ENCODE peak calls at places on chromosomes 7 and 10, in ten cellular contexts. Q is stimulated activated naive CD8-positive, alpha-beta T cell treated with anti-CD3 and anti-CD28 coated beads, Interleukin-15, amount 100 ng/mL, for 72 hours; I is WTC11; P is NCI-H1417; D is BJ; H is naive thymus-derived CD4-positive, alpha-beta T cell; W is Daoy; G is MG63; T is stimulated activated CD4-positive, alpha-beta T cell treated with anti-CD3 and anti-CD28 coated beads, Interleukin-4, amount 100 ng/mL, for 4 hours; Z is HTR-8/SVneo. J is an unnamed sample.

GRCh38 chr10:128721851-128722250 is 595.6 kb upstream of the MKI67 start:
- DNase-seq in Q (no peak), I (no peak), P (peak; percentile 0), D (no peak), H (no peak), W (no peak), G (no peak), T (no peak), Z (no peak), J (no peak)

GRCh38 chr7:94333810-94334209 is 60.9 kb upstream of the COL1A2 start:
- DNase-seq in Q (no peak), I (no peak), P (no peak), D (no peak), H (no peak), W (peak; percentile 10), G (no peak), T (no peak), Z (no peak), J (no peak)

GRCh38 chr7:100590077-100590737 is 4.1 kb downstream of the FBXO24 start:
- DNase-seq in Q (no peak), I (no peak), P (no peak), D (no peak), H (no peak), W (no peak), G (no peak), T (no peak), Z (no peak), J (no peak)

GRCh38 chr7:111796671-111797070 is 234.4 kb upstream of the IMMP2L start:
- DNase-seq in Q (peak; percentile 7), I (peak; percentile 23), P (peak; percentile 27), D (no peak), H (no peak), W (peak; percentile 8), G (no peak), T (no peak), Z (no peak), J (no peak)

GRCh38 chr7:22329816-22330524 is 27.0 kb downstream of the RAPGEF5 start:
- DNase-seq in Q (no peak), I (no peak), P (peak; percentile 42), D (no peak), H (no peak), W (no peak), G (no peak), T (no peak), Z (no peak), J (no peak)

GRCh38 chr10:58555170-58555929 is 42.7 kb downstream of the BICC1 start:
- DNase-seq in Q (no peak), I (no peak), P (no peak), D (no peak), H (no peak), W (no peak), G (no peak), T (no peak), Z (no peak), J (no peak)

GRCh38 chr10:91049961-91050360 is 129.1 kb upstream of the ANKRD1 start:
- DNase-seq in Q (no peak), I (no peak), P (no peak), D (no peak), H (no peak), W (no peak), G (no peak), T (no peak), Z (no peak), J (no peak)

GRCh38 chr7:101163281-101164070 is 1.9 kb downstream of the VGF start:
- DNase-seq in Q (no peak), I (peak; percentile 70), P (peak; percentile 91), D (no peak), H (peak; percentile 23), W (peak; percentile 77), G (peak; percentile 38), T (no peak), Z (no peak), J (peak; percentile 77)

GRCh38 chr10:114284346-114285071 is 45.5 kb downstream of the VWA2 start:
- DNase-seq in Q (no peak), I (no peak), P (no peak), D (no peak), H (no peak), W (no peak), G (no peak), T (no peak), Z (no peak), J (no peak)

GRCh38 chr10:74332398-74332797 is 181.4 kb downstream of the ADK start:
- DNase-seq in Q (no peak), I (no peak), P (no peak), D (peak; percentile 39), H (no peak), W (no peak), G (no peak), T (no peak), Z (no peak), J (no peak)

J was measured in COR-L47.